ENCODE peak calls at places on chromosomes 5 and 9, in seven cellular contexts. N is mucosa of descending colon, K is heart right ventricle, O is HT1080, Q is immature natural killer cell, V is NCI-H226, A is naive B cell. T is an unnamed sample.

GRCh38 chr5:37615184-37615583 is 224.7 kb downstream of the GDNF start:
- DNase-seq in N (no peak), K (no peak), O (peak; percentile 94), Q (no peak), V (no peak), A (no peak), T (no peak)

GRCh38 chr9:124384849-124385248 is 30.4 kb downstream of the PSMB7 start:
- DNase-seq in N (no peak), K (no peak), O (no peak), Q (no peak), V (no peak), A (no peak), T (peak; percentile 18)

GRCh38 chr9:99348289-99348688 is 126.2 kb downstream of the SEC61B start:
- DNase-seq in N (no peak), K (no peak), O (no peak), Q (no peak), V (no peak), A (no peak), T (no peak)

GRCh38 chr9:136567651-136568287 is 21.9 kb upstream of the NOTCH1 start:
- DNase-seq in N (no peak), K (peak; percentile 73), O (peak; percentile 83), Q (no peak), V (peak; percentile 88), A (no peak), T (no peak)

GRCh38 chr5:80240368-80240986 is 15.4 kb downstream of the SERINC5 start:
- DNase-seq in N (no peak), K (no peak), O (no peak), Q (no peak), V (no peak), A (peak; percentile 20), T (no peak)

GRCh38 chr5:33313150-33313549 is 127.6 kb upstream of the TARS1 start:
- DNase-seq in N (no peak), K (no peak), O (peak; percentile 97), Q (no peak), V (peak; percentile 96), A (no peak), T (no peak)

GRCh38 chr9:126546036-126546435 is 67.7 kb upstream of the LMX1B start:
- DNase-seq in N (no peak), K (no peak), O (no peak), Q (no peak), V (no peak), A (no peak), T (no peak)

GRCh38 chr9:137141050-137141810 is 2.3 kb downstream of the GRIN1 start:
- DNase-seq in N (no peak), K (no peak), O (no peak), Q (no peak), V (no peak), A (no peak), T (no peak)

GRCh38 chr5:118447350-118447749 is 541.0 kb downstream of the DTWD2 start:
- DNase-seq in N (no peak), K (no peak), O (no peak), Q (no peak), V (no peak), A (no peak), T (no peak)

GRCh38 chr9:113793558-113793957 is 82.6 kb upstream of the ZNF618 start:
- DNase-seq in N (no peak), K (no peak), O (no peak), Q (no peak), V (no peak), A (no peak), T (no peak)

GRCh38 chr9:7285199-7285598 is 514.4 kb downstream of the DMAC1 start:
- DNase-seq in N (no peak), K (no peak), O (no peak), Q (no peak), V (no peak), A (no peak), T (no peak)

GRCh38 chr9:70479880-70480291 is 65.4 kb upstream of the KLF9 start:
- DNase-seq in N (peak; percentile 56), K (no peak), O (no peak), Q (no peak), V (peak; percentile 28), A (no peak), T (no peak)

GRCh38 chr5:150738862-150739261 is 20.0 kb downstream of the DCTN4 start:
- DNase-seq in N (no peak), K (no peak), O (no peak), Q (no peak), V (no peak), A (no peak), T (no peak)

GRCh38 chr9:28774433-28775029 is 1201.2 kb upstream of the C9orf72 start:
- DNase-seq in N (no peak), K (no peak), O (peak; percentile 33), Q (no peak), V (no peak), A (no peak), T (peak; percentile 5)

GRCh38 chr5:74063821-74064598 is 438.0 kb downstream of the ARHGEF28 start:
- DNase-seq in N (no peak), K (no peak), O (peak; percentile 95), Q (no peak), V (peak; percentile 79), A (no peak), T (no peak)

GRCh38 chr5:61999371-61999770 is 306.6 kb upstream of the KIF2A start:
- DNase-seq in N (no peak), K (no peak), O (peak; percentile 45), Q (no peak), V (no peak), A (no peak), T (no peak)

GRCh38 chr9:137269231-137269772 is 8.2 kb upstream of the TOR4A start:
- DNase-seq in N (peak; percentile 80), K (peak; percentile 62), O (no peak), Q (no peak), V (no peak), A (no peak), T (no peak)

GRCh38 chr5:96903300-96903699 is 27.0 kb downstream of the ERAP2 start:
- DNase-seq in N (no peak), K (no peak), O (no peak), Q (no peak), V (no peak), A (no peak), T (no peak)

GRCh38 chr5:64869419-64869818 is 100.7 kb downstream of the CWC27 start:
- DNase-seq in N (no peak), K (no peak), O (peak; percentile 81), Q (no peak), V (peak; percentile 22), A (no peak), T (no peak)

GRCh38 chr9:113011911-113012381 is at the start of gene ZNF883:
- DNase-seq in N (peak; percentile 48), K (peak; percentile 63), O (peak; percentile 67), Q (peak; percentile 2), V (no peak), A (peak; percentile 3), T (peak; percentile 57)

GRCh38 chr9:649128-650074 is 192.1 kb upstream of the DMRT1 start:
- DNase-seq in N (no peak), K (no peak), O (no peak), Q (no peak), V (no peak), A (no peak), T (no peak)

GRCh38 chr9:108668191-108668940 is 187.4 kb downstream of the ACTL7B start:
- DNase-seq in N (no peak), K (no peak), O (no peak), Q (no peak), V (no peak), A (no peak), T (no peak)

GRCh38 chr5:59433174-59433573 is 460.4 kb downstream of the PDE4D start:
- DNase-seq in N (no peak), K (no peak), O (no peak), Q (no peak), V (no peak), A (no peak), T (no peak)

GRCh38 chr5:87949665-87950640 is 318.7 kb downstream of the TMEM161B start:
- DNase-seq in N (no peak), K (no peak), O (no peak), Q (no peak), V (no peak), A (no peak), T (no peak)

GRCh38 chr9:84301851-84302250 is 38.7 kb downstream of the SLC28A3 start:
- DNase-seq in N (no peak), K (no peak), O (peak; percentile 53), Q (no peak), V (peak; percentile 42), A (no peak), T (no peak)

GRCh38 chr9:131273146-131273545 is 3.2 kb downstream of the FAM78A start:
- DNase-seq in N (peak; percentile 62), K (peak; percentile 73), O (no peak), Q (no peak), V (no peak), A (no peak), T (no peak)

GRCh38 chr9:116365056-116365471 is 211.5 kb downstream of the PAPPA start:
- DNase-seq in N (no peak), K (peak; percentile 51), O (peak; percentile 71), Q (no peak), V (peak; percentile 42), A (no peak), T (no peak)

GRCh38 chr9:94135222-94135621 is 51.0 kb downstream of the PTPDC1 start:
- DNase-seq in N (no peak), K (no peak), O (peak; percentile 34), Q (no peak), V (peak; percentile 12), A (no peak), T (no peak)

GRCh38 chr9:109513871-109514270 is 15.8 kb upstream of the PTPN3 start:
- DNase-seq in N (no peak), K (no peak), O (peak; percentile 4), Q (no peak), V (no peak), A (no peak), T (no peak)

GRCh38 chr5:11675198-11675597 is 229.0 kb downstream of the CTNND2 start:
- DNase-seq in N (no peak), K (no peak), O (no peak), Q (no peak), V (no peak), A (no peak), T (no peak)

GRCh38 chr9:82606761-82607382 is 456.1 kb downstream of the RASEF start:
- DNase-seq in N (no peak), K (no peak), O (peak; percentile 62), Q (peak; percentile 12), V (peak; percentile 58), A (peak; percentile 47), T (peak; percentile 48)

GRCh38 chr9:112135706-112136105 is 39.4 kb downstream of the SUSD1 start:
- DNase-seq in N (no peak), K (no peak), O (no peak), Q (no peak), V (no peak), A (no peak), T (no peak)

GRCh38 chr9:78298046-78298511 is 1.2 kb downstream of the PSAT1 start:
- DNase-seq in N (no peak), K (no peak), O (no peak), Q (no peak), V (no peak), A (no peak), T (no peak)

GRCh38 chr5:112933651-112934365 is 11.8 kb upstream of the REEP5 start:
- DNase-seq in N (no peak), K (no peak), O (no peak), Q (no peak), V (peak; percentile 55), A (no peak), T (no peak)

T was measured in NCI-H774.